ENCODE peak calls at places on chromosome 14, in nine cellular contexts. One of them, this sample, is unnamed.

GRCh38 chr14:92058006-92058917 is 18.4 kb upstream of the TRIP11 start:
- DNase-seq in EH: no peak
- DNase-seq in effector memory CD8-positive, alpha-beta T cell: no peak
- DNase-seq in A549: no peak
- DNase-seq in putamen: no peak
- DNase-seq in MM.1S: no peak
- DNase-seq in fibroblast of lung: no peak
- DNase-seq in CD4-positive, alpha-beta T cell: no peak
- DNase-seq in AG10803: no peak
- DNase-seq in this sample: no peak

GRCh38 chr14:70808402-70809237 is 693 bp downstream of the MAP3K9 start:
- DNase-seq in EH: no peak
- DNase-seq in effector memory CD8-positive, alpha-beta T cell: no peak
- DNase-seq in A549: peak
- DNase-seq in putamen: no peak
- DNase-seq in MM.1S: peak
- DNase-seq in fibroblast of lung: peak
- DNase-seq in CD4-positive, alpha-beta T cell: no peak
- DNase-seq in AG10803: no peak
- DNase-seq in this sample: no peak

GRCh38 chr14:90388437-90388836 is 8.4 kb upstream of the CALM1 start:
- DNase-seq in EH: peak
- DNase-seq in effector memory CD8-positive, alpha-beta T cell: no peak
- DNase-seq in A549: peak
- DNase-seq in putamen: no peak
- DNase-seq in MM.1S: no peak
- DNase-seq in fibroblast of lung: peak
- DNase-seq in CD4-positive, alpha-beta T cell: no peak
- DNase-seq in AG10803: peak
- DNase-seq in this sample: no peak

GRCh38 chr14:92880351-92880750 is 42.6 kb upstream of the CHGA start:
- DNase-seq in EH: no peak
- DNase-seq in effector memory CD8-positive, alpha-beta T cell: no peak
- DNase-seq in A549: no peak
- DNase-seq in putamen: no peak
- DNase-seq in MM.1S: no peak
- DNase-seq in fibroblast of lung: no peak
- DNase-seq in CD4-positive, alpha-beta T cell: no peak
- DNase-seq in AG10803: no peak
- DNase-seq in this sample: no peak

GRCh38 chr14:60805881-60806569 is 71.5 kb downstream of the MNAT1 start:
- DNase-seq in EH: peak
- DNase-seq in effector memory CD8-positive, alpha-beta T cell: no peak
- DNase-seq in A549: no peak
- DNase-seq in putamen: no peak
- DNase-seq in MM.1S: no peak
- DNase-seq in fibroblast of lung: peak
- DNase-seq in CD4-positive, alpha-beta T cell: no peak
- DNase-seq in AG10803: peak
- DNase-seq in this sample: no peak

GRCh38 chr14:41986726-41987125 is 380.1 kb downstream of the LRFN5 start:
- DNase-seq in EH: no peak
- DNase-seq in effector memory CD8-positive, alpha-beta T cell: no peak
- DNase-seq in A549: no peak
- DNase-seq in putamen: no peak
- DNase-seq in MM.1S: no peak
- DNase-seq in fibroblast of lung: peak
- DNase-seq in CD4-positive, alpha-beta T cell: no peak
- DNase-seq in AG10803: no peak
- DNase-seq in this sample: peak

GRCh38 chr14:79248771-79249170 is 962.5 kb downstream of the DIO2 start:
- DNase-seq in EH: no peak
- DNase-seq in effector memory CD8-positive, alpha-beta T cell: no peak
- DNase-seq in A549: no peak
- DNase-seq in putamen: no peak
- DNase-seq in MM.1S: no peak
- DNase-seq in fibroblast of lung: no peak
- DNase-seq in CD4-positive, alpha-beta T cell: no peak
- DNase-seq in AG10803: no peak
- DNase-seq in this sample: no peak

GRCh38 chr14:97640031-97640430 is 842.8 kb downstream of the VRK1 start:
- DNase-seq in EH: no peak
- DNase-seq in effector memory CD8-positive, alpha-beta T cell: no peak
- DNase-seq in A549: no peak
- DNase-seq in putamen: no peak
- DNase-seq in MM.1S: no peak
- DNase-seq in fibroblast of lung: no peak
- DNase-seq in CD4-positive, alpha-beta T cell: no peak
- DNase-seq in AG10803: no peak
- DNase-seq in this sample: no peak

GRCh38 chr14:106185837-106186233 is 659.5 kb downstream of the TMEM121 start:
- DNase-seq in EH: no peak
- DNase-seq in effector memory CD8-positive, alpha-beta T cell: peak
- DNase-seq in A549: no peak
- DNase-seq in putamen: no peak
- DNase-seq in MM.1S: no peak
- DNase-seq in fibroblast of lung: no peak
- DNase-seq in CD4-positive, alpha-beta T cell: peak
- DNase-seq in AG10803: no peak
- DNase-seq in this sample: no peak

GRCh38 chr14:66645716-66646115 is 137.8 kb downstream of the GPHN start:
- DNase-seq in EH: peak
- DNase-seq in effector memory CD8-positive, alpha-beta T cell: no peak
- DNase-seq in A549: no peak
- DNase-seq in putamen: no peak
- DNase-seq in MM.1S: no peak
- DNase-seq in fibroblast of lung: peak
- DNase-seq in CD4-positive, alpha-beta T cell: no peak
- DNase-seq in AG10803: no peak
- DNase-seq in this sample: no peak

GRCh38 chr14:33406766-33407165 is 468.1 kb downstream of the NPAS3 start:
- DNase-seq in EH: no peak
- DNase-seq in effector memory CD8-positive, alpha-beta T cell: no peak
- DNase-seq in A549: no peak
- DNase-seq in putamen: no peak
- DNase-seq in MM.1S: no peak
- DNase-seq in fibroblast of lung: no peak
- DNase-seq in CD4-positive, alpha-beta T cell: no peak
- DNase-seq in AG10803: no peak
- DNase-seq in this sample: no peak